ENCODE peak calls at places on chromosomes 16 and 17, in seven cellular contexts. I is cerebellum, E is GM10248, C is osteoblast, R is Daoy, V is mesendoderm, G is naive B cell. P is an unnamed sample.

GRCh38 chr16:71214771-71215381 is 15.6 kb downstream of the HYDIN start:
- DNase-seq in I (peak), E (no peak), C (no peak), R (no peak), V (peak), G (no peak), P (no peak)

GRCh38 chr17:80018917-80019651 is 16.6 kb downstream of the TBC1D16 start:
- DNase-seq in I (no peak), E (no peak), C (peak), R (no peak), V (no peak), G (no peak), P (no peak)

GRCh38 chr17:54353789-54354525 is 531.2 kb downstream of the KIF2B start:
- DNase-seq in I (no peak), E (no peak), C (no peak), R (no peak), V (no peak), G (no peak), P (peak)

GRCh38 chr17:76932402-76933333 is 64.5 kb downstream of the MGAT5B start:
- DNase-seq in I (no peak), E (no peak), C (peak), R (no peak), V (no peak), G (no peak), P (no peak)

GRCh38 chr16:86833136-86833535 is 254.8 kb downstream of the FOXL1 start:
- DNase-seq in I (no peak), E (no peak), C (no peak), R (peak), V (no peak), G (no peak), P (no peak)

GRCh38 chr17:74935585-74936469 is at the start of gene OTOP3:
- DNase-seq in I (no peak), E (no peak), C (peak), R (no peak), V (no peak), G (no peak), P (no peak)

GRCh38 chr16:69029121-69029520 is 76.3 kb upstream of the HAS3 start:
- DNase-seq in I (no peak), E (no peak), C (no peak), R (no peak), V (no peak), G (no peak), P (no peak)

GRCh38 chr17:66733759-66734158 is 101.2 kb upstream of the CACNG5 start:
- DNase-seq in I (no peak), E (no peak), C (no peak), R (no peak), V (no peak), G (no peak), P (no peak)

GRCh38 chr17:79981090-79981489 is 54.6 kb downstream of the TBC1D16 start:
- DNase-seq in I (peak), E (no peak), C (peak), R (no peak), V (no peak), G (no peak), P (no peak)

GRCh38 chr17:4585203-4585939 is 1.0 kb downstream of the SMTNL2 start:
- DNase-seq in I (no peak), E (no peak), C (peak), R (no peak), V (no peak), G (no peak), P (no peak)